ENCODE peak calls at places on chromosomes 5 and 9, in four cellular contexts. M is GM13976; B is activated T-cell treated with anti-CD3 and anti-CD28 coated beads, Interleukin-2, amount 50 U/mL, for 72 hours; Z is foreskin fibroblast. R is an unnamed sample.

GRCh38 chr5:133109655-133110483 is 58.1 kb downstream of the HSPA4 start:
- DNase-seq in B (no peak), M (no peak), Z (peak), R (peak)

GRCh38 chr5:149237662-149238061 is 34.0 kb upstream of the AFAP1L1 start:
- DNase-seq in Z (peak), M (no peak), B (no peak), R (no peak)

GRCh38 chr9:133103183-133103986 is 17.7 kb downstream of the RALGDS start:
- DNase-seq in Z (peak), M (peak), B (peak), R (peak)

GRCh38 chr5:149035282-149035882 is 27.5 kb downstream of the SH3TC2 start:
- DNase-seq in M (peak), B (peak), Z (peak), R (peak)

GRCh38 chr5:116532762-116533525 is 41.7 kb downstream of the SEMA6A start:
- DNase-seq in M (no peak), B (no peak), Z (no peak), R (no peak)

GRCh38 chr5:174387448-174387847 is 336.9 kb upstream of the MSX2 start:
- DNase-seq in Z (no peak), M (no peak), B (no peak), R (no peak)

GRCh38 chr9:33818167-33818831 is 1.3 kb downstream of the UBE2R2 start:
- DNase-seq in M (peak), Z (peak), B (no peak), R (no peak)

GRCh38 chr9:18393340-18394130 is 80.4 kb upstream of the ADAMTSL1 start:
- DNase-seq in Z (peak), M (no peak), B (no peak), R (peak)

GRCh38 chr5:179880066-179880650 is 21.5 kb upstream of the MRNIP start:
- DNase-seq in B (no peak), M (no peak), Z (no peak), R (no peak)

GRCh38 chr9:76630916-76631315 is 133.3 kb upstream of the PCA3 start:
- DNase-seq in Z (no peak), M (no peak), B (no peak), R (no peak)

GRCh38 chr5:2904956-2905355 is 153.5 kb upstream of the IRX2 start:
- DNase-seq in Z (no peak), M (no peak), B (no peak), R (no peak)

GRCh38 chr5:83564069-83564749 is 92.7 kb downstream of the VCAN start:
- DNase-seq in M (peak), B (no peak), Z (peak), R (no peak)

GRCh38 chr9:36922548-36922947 is 111.5 kb downstream of the PAX5 start:
- DNase-seq in B (peak), M (no peak), Z (no peak), R (no peak)

GRCh38 chr5:95684361-95684760 is 1.6 kb upstream of the SPATA9 start:
- DNase-seq in B (no peak), Z (no peak), M (no peak), R (no peak)

GRCh38 chr9:16262467-16263261 is 607.8 kb downstream of the BNC2 start:
- DNase-seq in B (no peak), Z (no peak), M (no peak), R (no peak)